ENCODE peak calls at places on chromosome X, in nine cellular contexts. One of them, this sample, is unnamed.

GRCh38 chrX:20116087-20116574 is 576 bp downstream of the MAP7D2 start:
- DNase-seq in left colon: no peak
- DNase-seq in cardiac muscle cell: no peak
- DNase-seq in central memory CD4-positive, alpha-beta T cell: no peak
- DNase-seq in NCI-H2081: peak; percentile 37
- DNase-seq in kidney epithelial cell: no peak
- DNase-seq in HTR-8/SVneo: no peak
- DNase-seq in activated gamma-delta T cell treated with Interleukin-2 at 50 U/mL for 16 hours: no peak
- DNase-seq in stimulated activated CD4-positive, alpha-beta T cell treated with anti-CD3 and anti-CD28 coated beads, Interleukin-12 subunit alpha, Interleukin-12 subunit beta, amount 100 ng/mL, for 48 hours: no peak
- DNase-seq in this sample: peak; percentile 51

GRCh38 chrX:44061940-44062339 is 88.8 kb upstream of the NDP start:
- DNase-seq in left colon: no peak
- DNase-seq in NCI-H2081: no peak
- DNase-seq in kidney epithelial cell: no peak
- DNase-seq in HTR-8/SVneo: no peak
- DNase-seq in activated gamma-delta T cell treated with Interleukin-2 at 50 U/mL for 16 hours: no peak
- DNase-seq in cardiac muscle cell: no peak
- DNase-seq in stimulated activated CD4-positive, alpha-beta T cell treated with anti-CD3 and anti-CD28 coated beads, Interleukin-12 subunit alpha, Interleukin-12 subunit beta, amount 100 ng/mL, for 48 hours: no peak
- DNase-seq in central memory CD4-positive, alpha-beta T cell: no peak
- DNase-seq in this sample: no peak

GRCh38 chrX:37684918-37685317 is 673 bp upstream of the XK start:
- DNase-seq in central memory CD4-positive, alpha-beta T cell: no peak
- DNase-seq in cardiac muscle cell: no peak
- DNase-seq in kidney epithelial cell: no peak
- DNase-seq in activated gamma-delta T cell treated with Interleukin-2 at 50 U/mL for 16 hours: no peak
- DNase-seq in stimulated activated CD4-positive, alpha-beta T cell treated with anti-CD3 and anti-CD28 coated beads, Interleukin-12 subunit alpha, Interleukin-12 subunit beta, amount 100 ng/mL, for 48 hours: no peak
- DNase-seq in left colon: no peak
- DNase-seq in NCI-H2081: no peak
- DNase-seq in HTR-8/SVneo: no peak
- DNase-seq in this sample: peak; percentile 46

GRCh38 chrX:81202413-81202794 is 502 bp downstream of the SH3BGRL start:
- DNase-seq in NCI-H2081: no peak
- DNase-seq in cardiac muscle cell: no peak
- DNase-seq in HTR-8/SVneo: no peak
- DNase-seq in kidney epithelial cell: no peak
- DNase-seq in stimulated activated CD4-positive, alpha-beta T cell treated with anti-CD3 and anti-CD28 coated beads, Interleukin-12 subunit alpha, Interleukin-12 subunit beta, amount 100 ng/mL, for 48 hours: no peak
- DNase-seq in activated gamma-delta T cell treated with Interleukin-2 at 50 U/mL for 16 hours: no peak
- DNase-seq in central memory CD4-positive, alpha-beta T cell: no peak
- DNase-seq in left colon: no peak
- DNase-seq in this sample: no peak

GRCh38 chrX:76148011-76148665 is 24.7 kb upstream of the PBDC1 start:
- DNase-seq in central memory CD4-positive, alpha-beta T cell: no peak
- DNase-seq in HTR-8/SVneo: no peak
- DNase-seq in stimulated activated CD4-positive, alpha-beta T cell treated with anti-CD3 and anti-CD28 coated beads, Interleukin-12 subunit alpha, Interleukin-12 subunit beta, amount 100 ng/mL, for 48 hours: peak; percentile 10
- DNase-seq in left colon: no peak
- DNase-seq in NCI-H2081: no peak
- DNase-seq in activated gamma-delta T cell treated with Interleukin-2 at 50 U/mL for 16 hours: no peak
- DNase-seq in cardiac muscle cell: no peak
- DNase-seq in kidney epithelial cell: no peak
- DNase-seq in this sample: no peak

GRCh38 chrX:15646031-15646430 is 18.6 kb downstream of the CLTRN start:
- DNase-seq in cardiac muscle cell: no peak
- DNase-seq in NCI-H2081: no peak
- DNase-seq in activated gamma-delta T cell treated with Interleukin-2 at 50 U/mL for 16 hours: no peak
- DNase-seq in central memory CD4-positive, alpha-beta T cell: no peak
- DNase-seq in left colon: no peak
- DNase-seq in kidney epithelial cell: no peak
- DNase-seq in stimulated activated CD4-positive, alpha-beta T cell treated with anti-CD3 and anti-CD28 coated beads, Interleukin-12 subunit alpha, Interleukin-12 subunit beta, amount 100 ng/mL, for 48 hours: no peak
- DNase-seq in HTR-8/SVneo: no peak
- DNase-seq in this sample: no peak

GRCh38 chrX:136643243-136643642 is 4.7 kb upstream of the CD40LG start:
- DNase-seq in central memory CD4-positive, alpha-beta T cell: no peak
- DNase-seq in stimulated activated CD4-positive, alpha-beta T cell treated with anti-CD3 and anti-CD28 coated beads, Interleukin-12 subunit alpha, Interleukin-12 subunit beta, amount 100 ng/mL, for 48 hours: no peak
- DNase-seq in NCI-H2081: no peak
- DNase-seq in activated gamma-delta T cell treated with Interleukin-2 at 50 U/mL for 16 hours: no peak
- DNase-seq in cardiac muscle cell: no peak
- DNase-seq in kidney epithelial cell: no peak
- DNase-seq in HTR-8/SVneo: no peak
- DNase-seq in left colon: no peak
- DNase-seq in this sample: no peak

GRCh38 chrX:134396174-134396573 is 63.8 kb upstream of the HPRT1 start:
- DNase-seq in HTR-8/SVneo: no peak
- DNase-seq in stimulated activated CD4-positive, alpha-beta T cell treated with anti-CD3 and anti-CD28 coated beads, Interleukin-12 subunit alpha, Interleukin-12 subunit beta, amount 100 ng/mL, for 48 hours: no peak
- DNase-seq in central memory CD4-positive, alpha-beta T cell: no peak
- DNase-seq in cardiac muscle cell: peak; percentile 12
- DNase-seq in kidney epithelial cell: no peak
- DNase-seq in left colon: no peak
- DNase-seq in NCI-H2081: no peak
- DNase-seq in activated gamma-delta T cell treated with Interleukin-2 at 50 U/mL for 16 hours: no peak
- DNase-seq in this sample: peak; percentile 9

GRCh38 chrX:109709129-109709631 is 23.9 kb downstream of the ACSL4 start:
- DNase-seq in NCI-H2081: no peak
- DNase-seq in kidney epithelial cell: peak; percentile 39
- DNase-seq in HTR-8/SVneo: no peak
- DNase-seq in activated gamma-delta T cell treated with Interleukin-2 at 50 U/mL for 16 hours: no peak
- DNase-seq in left colon: no peak
- DNase-seq in cardiac muscle cell: no peak
- DNase-seq in stimulated activated CD4-positive, alpha-beta T cell treated with anti-CD3 and anti-CD28 coated beads, Interleukin-12 subunit alpha, Interleukin-12 subunit beta, amount 100 ng/mL, for 48 hours: no peak
- DNase-seq in central memory CD4-positive, alpha-beta T cell: no peak
- DNase-seq in this sample: no peak

GRCh38 chrX:110180928-110181310 is 137.0 kb downstream of the AMMECR1 start:
- DNase-seq in NCI-H2081: no peak
- DNase-seq in left colon: no peak
- DNase-seq in kidney epithelial cell: no peak
- DNase-seq in central memory CD4-positive, alpha-beta T cell: no peak
- DNase-seq in cardiac muscle cell: no peak
- DNase-seq in stimulated activated CD4-positive, alpha-beta T cell treated with anti-CD3 and anti-CD28 coated beads, Interleukin-12 subunit alpha, Interleukin-12 subunit beta, amount 100 ng/mL, for 48 hours: no peak
- DNase-seq in HTR-8/SVneo: no peak
- DNase-seq in activated gamma-delta T cell treated with Interleukin-2 at 50 U/mL for 16 hours: no peak
- DNase-seq in this sample: no peak

GRCh38 chrX:99901091-99901490 is 509.0 kb downstream of the PCDH19 start:
- DNase-seq in HTR-8/SVneo: no peak
- DNase-seq in left colon: no peak
- DNase-seq in NCI-H2081: no peak
- DNase-seq in stimulated activated CD4-positive, alpha-beta T cell treated with anti-CD3 and anti-CD28 coated beads, Interleukin-12 subunit alpha, Interleukin-12 subunit beta, amount 100 ng/mL, for 48 hours: no peak
- DNase-seq in central memory CD4-positive, alpha-beta T cell: no peak
- DNase-seq in activated gamma-delta T cell treated with Interleukin-2 at 50 U/mL for 16 hours: no peak
- DNase-seq in kidney epithelial cell: no peak
- DNase-seq in cardiac muscle cell: no peak
- DNase-seq in this sample: no peak

GRCh38 chrX:134181261-134181660 is 55.7 kb upstream of the CCDC160 start:
- DNase-seq in activated gamma-delta T cell treated with Interleukin-2 at 50 U/mL for 16 hours: no peak
- DNase-seq in kidney epithelial cell: no peak
- DNase-seq in cardiac muscle cell: no peak
- DNase-seq in HTR-8/SVneo: no peak
- DNase-seq in stimulated activated CD4-positive, alpha-beta T cell treated with anti-CD3 and anti-CD28 coated beads, Interleukin-12 subunit alpha, Interleukin-12 subunit beta, amount 100 ng/mL, for 48 hours: no peak
- DNase-seq in NCI-H2081: no peak
- DNase-seq in left colon: no peak
- DNase-seq in central memory CD4-positive, alpha-beta T cell: no peak
- DNase-seq in this sample: no peak

GRCh38 chrX:42490111-42490510 is 287.9 kb downstream of the PPP1R2C start:
- DNase-seq in NCI-H2081: no peak
- DNase-seq in cardiac muscle cell: no peak
- DNase-seq in HTR-8/SVneo: no peak
- DNase-seq in stimulated activated CD4-positive, alpha-beta T cell treated with anti-CD3 and anti-CD28 coated beads, Interleukin-12 subunit alpha, Interleukin-12 subunit beta, amount 100 ng/mL, for 48 hours: no peak
- DNase-seq in central memory CD4-positive, alpha-beta T cell: no peak
- DNase-seq in activated gamma-delta T cell treated with Interleukin-2 at 50 U/mL for 16 hours: no peak
- DNase-seq in left colon: no peak
- DNase-seq in kidney epithelial cell: no peak
- DNase-seq in this sample: no peak

GRCh38 chrX:12874599-12874998 is 7.7 kb downstream of the TLR7 start:
- DNase-seq in stimulated activated CD4-positive, alpha-beta T cell treated with anti-CD3 and anti-CD28 coated beads, Interleukin-12 subunit alpha, Interleukin-12 subunit beta, amount 100 ng/mL, for 48 hours: no peak
- DNase-seq in HTR-8/SVneo: no peak
- DNase-seq in central memory CD4-positive, alpha-beta T cell: no peak
- DNase-seq in cardiac muscle cell: no peak
- DNase-seq in NCI-H2081: no peak
- DNase-seq in left colon: no peak
- DNase-seq in kidney epithelial cell: no peak
- DNase-seq in activated gamma-delta T cell treated with Interleukin-2 at 50 U/mL for 16 hours: no peak
- DNase-seq in this sample: no peak

GRCh38 chrX:920234-920799 is 289.7 kb downstream of the SHOX start:
- DNase-seq in stimulated activated CD4-positive, alpha-beta T cell treated with anti-CD3 and anti-CD28 coated beads, Interleukin-12 subunit alpha, Interleukin-12 subunit beta, amount 100 ng/mL, for 48 hours: no peak
- DNase-seq in central memory CD4-positive, alpha-beta T cell: no peak
- DNase-seq in cardiac muscle cell: no peak
- DNase-seq in left colon: no peak
- DNase-seq in activated gamma-delta T cell treated with Interleukin-2 at 50 U/mL for 16 hours: no peak
- DNase-seq in kidney epithelial cell: no peak
- DNase-seq in HTR-8/SVneo: peak; percentile 31
- DNase-seq in NCI-H2081: no peak
- DNase-seq in this sample: no peak

GRCh38 chrX:42276982-42277690 is 353.8 kb upstream of the CASK start:
- DNase-seq in kidney epithelial cell: peak; percentile 23
- DNase-seq in stimulated activated CD4-positive, alpha-beta T cell treated with anti-CD3 and anti-CD28 coated beads, Interleukin-12 subunit alpha, Interleukin-12 subunit beta, amount 100 ng/mL, for 48 hours: no peak
- DNase-seq in cardiac muscle cell: no peak
- DNase-seq in left colon: no peak
- DNase-seq in HTR-8/SVneo: no peak
- DNase-seq in central memory CD4-positive, alpha-beta T cell: no peak
- DNase-seq in NCI-H2081: no peak
- DNase-seq in activated gamma-delta T cell treated with Interleukin-2 at 50 U/mL for 16 hours: no peak
- DNase-seq in this sample: no peak

GRCh38 chrX:104482757-104483156 is 83.2 kb upstream of the IL1RAPL2 start:
- DNase-seq in cardiac muscle cell: no peak
- DNase-seq in central memory CD4-positive, alpha-beta T cell: no peak
- DNase-seq in HTR-8/SVneo: no peak
- DNase-seq in NCI-H2081: no peak
- DNase-seq in stimulated activated CD4-positive, alpha-beta T cell treated with anti-CD3 and anti-CD28 coated beads, Interleukin-12 subunit alpha, Interleukin-12 subunit beta, amount 100 ng/mL, for 48 hours: no peak
- DNase-seq in activated gamma-delta T cell treated with Interleukin-2 at 50 U/mL for 16 hours: no peak
- DNase-seq in kidney epithelial cell: no peak
- DNase-seq in left colon: no peak
- DNase-seq in this sample: no peak

GRCh38 chrX:34365482-34365881 is 233.4 kb upstream of the FAM47A start:
- DNase-seq in stimulated activated CD4-positive, alpha-beta T cell treated with anti-CD3 and anti-CD28 coated beads, Interleukin-12 subunit alpha, Interleukin-12 subunit beta, amount 100 ng/mL, for 48 hours: no peak
- DNase-seq in NCI-H2081: peak; percentile 6
- DNase-seq in HTR-8/SVneo: no peak
- DNase-seq in activated gamma-delta T cell treated with Interleukin-2 at 50 U/mL for 16 hours: no peak
- DNase-seq in left colon: no peak
- DNase-seq in central memory CD4-positive, alpha-beta T cell: no peak
- DNase-seq in kidney epithelial cell: no peak
- DNase-seq in cardiac muscle cell: peak; percentile 61
- DNase-seq in this sample: no peak

GRCh38 chrX:10254746-10255145 is 98.0 kb downstream of the CLCN4 start:
- DNase-seq in stimulated activated CD4-positive, alpha-beta T cell treated with anti-CD3 and anti-CD28 coated beads, Interleukin-12 subunit alpha, Interleukin-12 subunit beta, amount 100 ng/mL, for 48 hours: no peak
- DNase-seq in NCI-H2081: no peak
- DNase-seq in HTR-8/SVneo: no peak
- DNase-seq in central memory CD4-positive, alpha-beta T cell: no peak
- DNase-seq in kidney epithelial cell: no peak
- DNase-seq in cardiac muscle cell: no peak
- DNase-seq in activated gamma-delta T cell treated with Interleukin-2 at 50 U/mL for 16 hours: no peak
- DNase-seq in left colon: no peak
- DNase-seq in this sample: no peak

GRCh38 chrX:43679058-43679457 is 23.0 kb downstream of the MAOA start:
- DNase-seq in HTR-8/SVneo: no peak
- DNase-seq in activated gamma-delta T cell treated with Interleukin-2 at 50 U/mL for 16 hours: no peak
- DNase-seq in stimulated activated CD4-positive, alpha-beta T cell treated with anti-CD3 and anti-CD28 coated beads, Interleukin-12 subunit alpha, Interleukin-12 subunit beta, amount 100 ng/mL, for 48 hours: no peak
- DNase-seq in kidney epithelial cell: no peak
- DNase-seq in left colon: no peak
- DNase-seq in NCI-H2081: no peak
- DNase-seq in cardiac muscle cell: no peak
- DNase-seq in central memory CD4-positive, alpha-beta T cell: no peak
- DNase-seq in this sample: no peak

GRCh38 chrX:53714580-53715335 is 28.2 kb upstream of the HUWE1 start:
- DNase-seq in activated gamma-delta T cell treated with Interleukin-2 at 50 U/mL for 16 hours: peak; percentile 48
- DNase-seq in left colon: no peak
- DNase-seq in stimulated activated CD4-positive, alpha-beta T cell treated with anti-CD3 and anti-CD28 coated beads, Interleukin-12 subunit alpha, Interleukin-12 subunit beta, amount 100 ng/mL, for 48 hours: peak; percentile 57
- DNase-seq in NCI-H2081: no peak
- DNase-seq in kidney epithelial cell: no peak
- DNase-seq in HTR-8/SVneo: no peak
- DNase-seq in cardiac muscle cell: no peak
- DNase-seq in central memory CD4-positive, alpha-beta T cell: peak; percentile 70
- DNase-seq in this sample: no peak

GRCh38 chrX:132277953-132278614 is 58.8 kb upstream of the RAP2C start:
- DNase-seq in HTR-8/SVneo: no peak
- DNase-seq in kidney epithelial cell: no peak
- DNase-seq in activated gamma-delta T cell treated with Interleukin-2 at 50 U/mL for 16 hours: no peak
- DNase-seq in NCI-H2081: no peak
- DNase-seq in left colon: no peak
- DNase-seq in stimulated activated CD4-positive, alpha-beta T cell treated with anti-CD3 and anti-CD28 coated beads, Interleukin-12 subunit alpha, Interleukin-12 subunit beta, amount 100 ng/mL, for 48 hours: no peak
- DNase-seq in central memory CD4-positive, alpha-beta T cell: no peak
- DNase-seq in cardiac muscle cell: no peak
- DNase-seq in this sample: no peak

GRCh38 chrX:13843150-13843721 is 26.3 kb upstream of the GPM6B start:
- DNase-seq in stimulated activated CD4-positive, alpha-beta T cell treated with anti-CD3 and anti-CD28 coated beads, Interleukin-12 subunit alpha, Interleukin-12 subunit beta, amount 100 ng/mL, for 48 hours: no peak
- DNase-seq in cardiac muscle cell: no peak
- DNase-seq in left colon: no peak
- DNase-seq in central memory CD4-positive, alpha-beta T cell: no peak
- DNase-seq in activated gamma-delta T cell treated with Interleukin-2 at 50 U/mL for 16 hours: no peak
- DNase-seq in NCI-H2081: no peak
- DNase-seq in HTR-8/SVneo: no peak
- DNase-seq in kidney epithelial cell: no peak
- DNase-seq in this sample: no peak